ENCODE peak calls at places on chromosomes 6 and 20, in six cellular contexts. L is NCI-H345, V is NCI-H524 treated with DMSO at 0.1 percent for 48 hours, N is foreskin fibroblast, F is NCI-H510A, T is heart left ventricle. X is an unnamed sample.

GRCh38 chr6:43669050-43669921 is 18.3 kb downstream of the MRPS18A start:
- DNase-seq in L (no peak), V (no peak), N (peak; percentile 51), F (no peak), T (peak; percentile 79), X (no peak)

GRCh38 chr6:155080876-155081845 is 86.0 kb downstream of the TIAM2 start:
- DNase-seq in L (no peak), V (peak; percentile 58), N (no peak), F (no peak), T (no peak), X (no peak)

GRCh38 chr6:157714153-157714490 is 108.9 kb upstream of the SNX9 start:
- DNase-seq in L (no peak), V (no peak), N (peak; percentile 64), F (no peak), T (no peak), X (no peak)

GRCh38 chr6:99305021-99305554 is 44.4 kb downstream of the FAXC start:
- DNase-seq in L (no peak), V (no peak), N (no peak), F (no peak), T (no peak), X (no peak)

GRCh38 chr20:41004561-41005360 is 23.9 kb upstream of the TOP1 start:
- DNase-seq in L (no peak), V (peak; percentile 98), N (peak; percentile 21), F (no peak), T (no peak), X (no peak)

GRCh38 chr6:5036309-5036708 is 32.5 kb upstream of the RPP40 start:
- DNase-seq in L (peak; percentile 6), V (peak; percentile 42), N (peak; percentile 29), F (peak; percentile 65), T (no peak), X (peak; percentile 57)

GRCh38 chr20:47464380-47465101 is 37.1 kb upstream of the NCOA3 start:
- DNase-seq in L (peak; percentile 71), V (no peak), N (peak; percentile 98), F (peak; percentile 29), T (peak; percentile 81), X (no peak)

GRCh38 chr6:33288942-33289783 is at the start of the genes PFDN6 and WDR46:
- DNase-seq in L (peak; percentile 91), V (peak; percentile 76), N (peak; percentile 80), F (peak; percentile 85), T (peak; percentile 85), X (peak; percentile 66)

GRCh38 chr6:161393839-161394364 is 120.0 kb upstream of the AGPAT4 start:
- DNase-seq in L (peak; percentile 60), V (peak; percentile 63), N (peak; percentile 79), F (peak; percentile 3), T (no peak), X (peak; percentile 41)

GRCh38 chr6:143634486-143634885 is 43.3 kb upstream of the PHACTR2 start:
- DNase-seq in L (peak; percentile 86), V (no peak), N (no peak), F (no peak), T (no peak), X (no peak)

GRCh38 chr6:158706369-158706982 is 56.6 kb downstream of the SYTL3 start:
- DNase-seq in L (no peak), V (peak; percentile 26), N (peak; percentile 54), F (no peak), T (peak; percentile 78), X (peak; percentile 40)

GRCh38 chr6:168994966-168995365 is 258.7 kb downstream of the THBS2 start:
- DNase-seq in L (no peak), V (no peak), N (no peak), F (no peak), T (no peak), X (no peak)

GRCh38 chr6:2505624-2506023 is 245.1 kb downstream of the MYLK4 start:
- DNase-seq in L (no peak), V (no peak), N (no peak), F (no peak), T (no peak), X (peak; percentile 46)

GRCh38 chr6:111794300-111794699 is 79.0 kb downstream of the FYN start:
- DNase-seq in L (no peak), V (no peak), N (no peak), F (no peak), T (no peak), X (no peak)

GRCh38 chr20:36040571-36040970 is 72.2 kb downstream of the CNBD2 start:
- DNase-seq in L (no peak), V (no peak), N (no peak), F (no peak), T (no peak), X (no peak)